ENCODE peak calls at places on chromosomes 13 and 19, in six cellular contexts. K, D, R, E, C and Q are unnamed samples.

GRCh38 chr13:38530492-38530891 is 156.4 kb upstream of the FREM2 start:
- DNase-seq in E (no peak), D (peak), C (no peak), K (no peak), R (peak), Q (no peak)

GRCh38 chr19:6761053-6761676 is 6.1 kb downstream of the SH2D3A start:
- DNase-seq in D (no peak), C (no peak), R (no peak), K (no peak), E (no peak), Q (no peak)

GRCh38 chr19:2051771-2052704 is 994 bp upstream of the MKNK2 start:
- DNase-seq in R (peak), K (no peak), D (no peak), E (peak), C (peak), Q (peak)

GRCh38 chr19:49546825-49547565 is 19.2 kb downstream of the RCN3 start:
- DNase-seq in C (no peak), R (peak), K (no peak), E (no peak), D (peak), Q (peak)

GRCh38 chr13:31191748-31192147 is 8.0 kb upstream of the B3GLCT start:
- DNase-seq in C (no peak), K (no peak), R (no peak), D (no peak), E (no peak), Q (no peak)

GRCh38 chr13:77213644-77214043 is 113.2 kb downstream of the MYCBP2 start:
- DNase-seq in R (peak), C (no peak), K (no peak), E (no peak), D (no peak), Q (no peak)

GRCh38 chr19:43713208-43713607 is 2.7 kb upstream of the IRGC start:
- DNase-seq in D (no peak), R (no peak), E (no peak), K (no peak), C (no peak), Q (no peak)

GRCh38 chr13:27924529-27925141 is 4.8 kb downstream of the PDX1 start:
- DNase-seq in C (no peak), R (no peak), K (no peak), D (no peak), E (no peak), Q (no peak)

GRCh38 chr19:45814166-45814780 is 835 bp downstream of the RSPH6A start:
- DNase-seq in R (no peak), K (no peak), E (no peak), C (no peak), D (no peak), Q (no peak)

GRCh38 chr19:28961772-28962500 is 251.0 kb downstream of the UQCRFS1 start:
- DNase-seq in R (peak), C (no peak), K (no peak), D (no peak), E (no peak), Q (no peak)

GRCh38 chr19:12779162-12779993 is 4.0 kb upstream of the HOOK2 start:
- DNase-seq in R (peak), E (peak), C (no peak), D (no peak), K (no peak), Q (no peak)

GRCh38 chr19:46764817-46765291 is 18.6 kb upstream of the STRN4 start:
- DNase-seq in K (no peak), C (no peak), E (no peak), R (no peak), D (no peak), Q (no peak)

GRCh38 chr19:28426902-28427232 is 786.1 kb downstream of the UQCRFS1 start:
- DNase-seq in R (peak), E (no peak), K (no peak), D (no peak), C (no peak), Q (no peak)

GRCh38 chr13:40102854-40103253 is 447.4 kb downstream of the COG6 start:
- DNase-seq in K (no peak), D (peak), E (no peak), C (no peak), R (peak), Q (no peak)

GRCh38 chr13:92303428-92303827 is 905.0 kb downstream of the GPC5 start:
- DNase-seq in D (no peak), R (peak), E (no peak), C (no peak), K (no peak), Q (no peak)

GRCh38 chr13:75769141-75769905 is 133.2 kb downstream of the LMO7 start:
- DNase-seq in E (no peak), C (no peak), D (no peak), R (no peak), K (no peak), Q (no peak)

GRCh38 chr19:46426506-46427162 is 2.1 kb downstream of the PNMA8C start:
- DNase-seq in R (peak), D (peak), C (no peak), K (peak), E (peak), Q (no peak)